ENCODE peak calls at places on chromosomes 6 and 20, in four cellular contexts. P, Z, S and W are unnamed samples.

GRCh38 chr6:82072771-82073170 is 174.8 kb downstream of the IBTK start:
- DNase-seq in P (no peak), Z (no peak), S (no peak), W (no peak)

GRCh38 chr20:37298190-37298939 is 8.9 kb downstream of the MANBAL start:
- DNase-seq in P (no peak), Z (no peak), S (no peak), W (no peak)

GRCh38 chr6:164039954-164040375 is 625.4 kb downstream of the QKI start:
- DNase-seq in P (no peak), Z (peak; percentile 99), S (no peak), W (no peak)

GRCh38 chr6:144931172-144932035 is 646.3 kb downstream of the UTRN start:
- DNase-seq in P (peak; percentile 56), Z (no peak), S (peak; percentile 27), W (no peak)

GRCh38 chr20:45257161-45257560 is 2.8 kb upstream of the SLPI start:
- DNase-seq in P (no peak), Z (no peak), S (no peak), W (no peak)

GRCh38 chr6:18323935-18324707 is 59.8 kb upstream of the DEK start:
- DNase-seq in P (no peak), Z (peak; percentile 54), S (peak; percentile 54), W (peak; percentile 35)

GRCh38 chr6:129605962-129606361 is 104.0 kb downstream of the ARHGAP18 start:
- DNase-seq in P (no peak), Z (no peak), S (no peak), W (no peak)

GRCh38 chr20:55386686-55387085 is 618.6 kb downstream of the CBLN4 start:
- DNase-seq in P (no peak), Z (no peak), S (no peak), W (no peak)

GRCh38 chr6:37862415-37862814 is 42.9 kb downstream of the ZFAND3 start:
- DNase-seq in P (no peak), Z (no peak), S (no peak), W (no peak)

GRCh38 chr6:89302936-89303335 is 12.2 kb downstream of the GABRR2 start:
- DNase-seq in P (no peak), Z (no peak), S (no peak), W (no peak)

GRCh38 chr6:34142599-34142998 is 3.3 kb downstream of the GRM4 start:
- DNase-seq in P (no peak), Z (peak; percentile 54), S (no peak), W (no peak)
- TF ChIP-seq FOSL1 in P (no peak), Z (no peak), S (no peak), W (no peak)

DNA sequence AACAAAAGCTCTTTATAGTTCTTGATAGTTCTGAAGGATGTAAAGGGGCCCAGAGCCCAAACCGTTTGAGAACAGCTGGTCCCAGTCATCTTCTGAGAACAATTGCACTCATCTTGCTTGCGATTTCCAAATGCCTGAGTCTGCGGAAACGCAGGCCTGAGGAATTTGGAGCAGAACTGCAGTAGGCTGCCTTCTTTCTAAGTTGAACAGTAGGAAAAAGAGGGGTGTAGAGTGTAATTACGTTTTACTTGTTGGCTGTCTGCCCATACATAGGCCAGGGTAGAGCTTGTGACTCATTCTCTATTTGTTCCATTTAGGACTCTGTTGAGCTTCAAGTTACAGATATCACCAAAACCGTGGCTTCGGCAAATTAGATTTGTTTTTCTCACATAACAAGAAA is 42.0 kb upstream of the KIF16B start:
- DNase-seq in P (no peak), Z (no peak), S (no peak), W (no peak)
- TF ChIP-seq FOSL1 in P (no peak), Z (no peak), S (no peak), W (no peak)

GRCh38 chr6:107600111-107600510 is 110.2 kb downstream of the SOBP start:
- DNase-seq in P (no peak), Z (no peak), S (no peak), W (no peak)

GRCh38 chr6:107601406-107601805 is 111.5 kb downstream of the SOBP start:
- DNase-seq in P (no peak), Z (no peak), S (no peak), W (no peak)

GRCh38 chr6:107603029-107603428 is 113.1 kb downstream of the SOBP start:
- DNase-seq in P (no peak), Z (no peak), S (no peak), W (no peak)

GRCh38 chr6:107599043-107599442 is 109.1 kb downstream of the SOBP start:
- DNase-seq in P (no peak), Z (no peak), S (no peak), W (no peak)

GRCh38 chr6:107600936-107601335 is 111.0 kb downstream of the SOBP start:
- DNase-seq in P (no peak), Z (no peak), S (peak; percentile 18), W (no peak)
- TF ChIP-seq FOSL1 in P (no peak), Z (no peak), S (no peak), W (no peak)

GRCh38 chr20:20580139-20580538 is 132.3 kb downstream of the RALGAPA2 start:
- DNase-seq in P (no peak), Z (no peak), S (no peak), W (no peak)
- TF ChIP-seq FOSL1 in P (no peak), Z (no peak), S (no peak), W (no peak)

GRCh38 chr6:139338845-139339244 is 35.6 kb downstream of the CITED2 start:
- DNase-seq in P (no peak), Z (no peak), S (no peak), W (no peak)

GRCh38 chr6:139346392-139346791 is 28.1 kb downstream of the CITED2 start:
- DNase-seq in P (no peak), Z (no peak), S (no peak), W (no peak)

GRCh38 chr6:139341060-139341459 is 33.4 kb downstream of the CITED2 start:
- DNase-seq in P (no peak), Z (no peak), S (no peak), W (no peak)

GRCh38 chr6:139344186-139344963 is 30.1 kb downstream of the CITED2 start:
- DNase-seq in P (no peak), Z (no peak), S (no peak), W (no peak)

DNA sequence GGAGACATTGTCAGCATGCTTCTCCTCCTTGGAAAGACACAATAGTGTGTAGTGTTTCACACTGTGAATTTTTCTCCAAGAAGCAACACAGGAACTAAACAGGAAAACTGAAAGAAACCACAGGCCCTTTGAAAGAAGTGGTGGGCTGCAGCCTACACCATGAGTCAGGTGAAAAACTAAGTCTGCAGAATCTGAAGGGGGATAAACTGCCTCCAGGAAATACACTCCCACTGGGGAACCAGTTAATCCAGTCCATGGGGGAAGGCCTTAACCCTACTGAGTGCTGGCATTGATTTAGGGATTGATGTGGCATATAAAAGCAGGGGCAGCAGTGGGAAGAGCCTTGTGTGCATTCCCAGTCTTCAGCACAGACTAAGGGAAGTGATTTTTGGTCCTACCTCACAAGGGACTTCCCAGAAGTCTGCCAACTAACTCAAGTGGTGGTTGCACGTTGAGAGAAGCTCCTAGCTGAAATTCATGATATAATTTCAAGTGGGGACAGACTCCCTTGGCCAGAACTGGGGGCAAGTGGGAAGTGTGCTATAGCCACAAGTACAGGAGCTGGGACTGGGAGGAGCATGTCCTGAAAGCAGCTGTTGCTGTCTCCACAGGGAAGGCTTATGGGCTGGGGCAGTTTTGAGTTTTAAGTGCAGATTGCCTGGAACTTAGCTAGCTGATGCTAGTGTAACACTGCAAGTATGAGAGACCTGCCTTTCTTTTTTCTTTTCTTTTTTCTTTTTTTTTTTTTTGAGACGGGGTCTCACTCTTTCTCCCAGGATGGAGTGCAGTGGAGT is 31.3 kb downstream of the CITED2 start:
- DNase-seq in P (no peak), Z (no peak), S (no peak), W (no peak)
- TF ChIP-seq FOSL1 in P (no peak), Z (no peak), S (no peak), W (no peak)

GRCh38 chr6:111471958-111472357 is 11.1 kb downstream of the REV3L start:
- DNase-seq in P (no peak), Z (no peak), S (no peak), W (no peak)

GRCh38 chr6:111472933-111473435 is 10.0 kb downstream of the REV3L start:
- DNase-seq in P (no peak), Z (no peak), S (no peak), W (no peak)

GRCh38 chr6:111474771-111475170 is 8.2 kb downstream of the REV3L start:
- DNase-seq in P (no peak), Z (no peak), S (no peak), W (no peak)

GRCh38 chr6:111471533-111471932 is 11.5 kb downstream of the REV3L start:
- DNase-seq in P (no peak), Z (no peak), S (no peak), W (no peak)

GRCh38 chr6:111474106-111474505 is 8.9 kb downstream of the REV3L start:
- DNase-seq in P (no peak), Z (no peak), S (no peak), W (no peak)
- TF ChIP-seq FOSL1 in P (no peak), Z (no peak), S (no peak), W (no peak)

GRCh38 chr20:8021541-8022269 is 2.1 kb upstream of the TMX4 start:
- DNase-seq in P (no peak), Z (no peak), S (no peak), W (no peak)
- TF ChIP-seq FOSL1 in P (no peak), Z (no peak), S (no peak), W (no peak)

DNA sequence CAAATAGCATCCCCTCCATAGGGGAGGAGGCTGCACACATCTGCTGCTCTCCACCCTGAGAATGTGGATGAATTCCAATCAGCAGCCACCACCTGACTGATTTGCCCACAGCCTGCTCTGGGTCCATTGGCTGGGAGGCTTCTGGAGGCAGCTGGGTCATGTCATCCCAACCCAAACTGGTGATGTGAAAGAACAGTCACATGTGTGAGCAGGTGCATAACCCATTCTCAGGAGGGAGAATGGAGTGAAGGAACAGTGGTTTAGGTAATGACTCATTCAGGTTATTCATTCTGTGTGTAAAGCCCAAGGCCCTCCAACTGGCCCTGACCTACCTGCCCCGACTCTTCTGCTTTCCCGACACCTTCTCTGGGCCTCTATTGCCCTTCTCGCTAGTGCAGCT is 90.9 kb upstream of the GCM1 start:
- DNase-seq in P (no peak), Z (no peak), S (no peak), W (no peak)
- TF ChIP-seq FOSL1 in P (no peak), Z (no peak), S (no peak), W (no peak)

DNA sequence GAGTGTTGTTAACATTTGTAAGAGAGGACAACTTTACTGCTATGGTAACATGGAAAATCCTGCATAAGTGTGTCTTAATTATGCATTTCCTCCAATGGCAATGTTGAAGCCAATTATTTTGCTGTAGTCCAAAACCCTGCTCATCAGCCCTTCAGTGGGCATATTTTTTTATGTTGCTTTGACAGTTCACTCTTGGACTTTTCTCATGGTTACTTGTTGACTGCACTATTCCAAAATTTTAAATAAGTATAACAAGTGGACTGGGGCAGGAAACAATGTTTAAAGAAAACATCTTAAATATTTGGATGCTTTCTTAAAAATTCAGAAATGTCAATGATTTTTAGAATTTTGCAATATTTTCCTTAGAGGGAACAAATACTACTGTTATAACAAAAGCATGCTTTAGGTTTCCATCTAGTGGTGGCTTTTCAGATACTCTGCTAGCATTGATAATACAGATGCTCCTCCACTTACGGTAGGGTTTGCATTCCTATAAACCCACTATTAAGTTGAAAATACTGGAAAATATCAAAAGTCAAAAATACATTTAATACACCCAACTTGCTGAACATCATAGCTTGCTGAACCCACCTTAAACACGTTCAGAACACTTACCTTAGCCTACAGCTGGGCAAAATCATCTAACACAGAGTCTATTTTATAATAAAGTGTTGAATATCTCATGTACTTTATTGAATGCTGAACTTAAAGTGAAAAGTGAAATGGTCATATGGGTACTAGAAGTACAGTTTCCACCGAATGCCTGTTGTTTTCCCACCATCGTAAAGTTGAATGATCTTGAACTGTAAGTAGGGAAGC is 86.4 kb downstream of the ADGRG6 start:
- DNase-seq in P (no peak), Z (peak; percentile 24), S (peak; percentile 73), W (no peak)
- TF ChIP-seq FOSL1 in P (no peak), Z (no peak), S (no peak), W (no peak)